ENCODE peak calls at places on chromosome 2, in six cellular contexts. Z, H, V, J, B and M are unnamed samples. For H3K4me1, the result is how much of the 10 kb centered on the place peaks cover.

GRCh38 chr2:205387350-205388045 is 294.8 kb upstream of the NRP2 start:
- DNase-seq in Z (no peak), H (no peak), V (no peak), J (no peak), B (no peak), M (no peak)

GRCh38 chr2:191366199-191366598 is 121.0 kb downstream of the MYO1B start:
- DNase-seq in Z (no peak), H (no peak), V (no peak), J (peak), B (no peak), M (no peak)

GRCh38 chr2:71940695-71941094 is 207.0 kb downstream of the CYP26B1 start:
- DNase-seq in Z (peak), H (no peak), V (no peak), J (no peak), B (no peak), M (no peak)

GRCh38 chr2:25380586-25381360 is 39.0 kb upstream of the DNMT3A start:
- DNase-seq in Z (peak), H (no peak), V (no peak), J (no peak), B (no peak), M (peak)

GRCh38 chr2:46561731-46562450 is 82.5 kb downstream of the TMEM247 start:
- DNase-seq in Z (no peak), H (no peak), V (no peak), J (no peak), B (no peak), M (no peak)

GRCh38 chr2:14941151-14941631 is 308.7 kb downstream of the LRATD1 start:
- DNase-seq in Z (no peak), H (no peak), V (no peak), J (peak), B (no peak), M (peak)

GRCh38 chr2:63856302-63856600 is 14.6 kb downstream of the UGP2 start:
- DNase-seq in Z (no peak), H (no peak), V (no peak), J (no peak), B (no peak), M (no peak)

GRCh38 chr2:68653538-68653982 is 10.2 kb downstream of the PROKR1 start:
- DNase-seq in Z (no peak), H (no peak), V (peak), J (peak), B (peak), M (no peak)

GRCh38 chr2:231709636-231709980 is 1.3 kb downstream of the PTMA start:
- DNase-seq in Z (peak), H (no peak), V (no peak), J (no peak), B (no peak), M (no peak)

GRCh38 chr2:97715951-97716694 is 2.7 kb downstream of the ZAP70 start:
- DNase-seq in Z (no peak), H (no peak), V (no peak), J (no peak), B (no peak), M (no peak)

GRCh38 chr2:237732790-237733349 is 65.7 kb upstream of the RBM44 start:
- DNase-seq in Z (no peak), H (no peak), V (peak), J (no peak), B (peak), M (no peak)
- H3K4me3 ChIP-seq in Z (no peak), H (no peak), V (no peak), J (no peak), B (no peak), M (no peak)

GRCh38 chr2:37326285-37326684 is 1.7 kb upstream of the PRKD3 start:
- DNase-seq in Z (no peak), H (no peak), V (peak), J (peak), B (peak), M (peak)

GRCh38 chr2:37324536-37324785 is 172 bp downstream of the PRKD3 start:
- DNase-seq in Z (no peak), H (peak), V (peak), J (peak), B (peak), M (peak)

GRCh38 chr2:37325625-37326071 is 1.0 kb upstream of the PRKD3 start:
- DNase-seq in Z (no peak), H (no peak), V (no peak), J (no peak), B (no peak), M (peak)

GRCh38 chr2:37323770-37324535 is 680 bp downstream of the PRKD3 start:
- DNase-seq in Z (peak), H (peak), V (peak), J (peak), B (peak), M (peak)

GRCh38 chr2:37324786-37325624 is at the start of gene PRKD3:
- DNase-seq in Z (peak), H (no peak), V (peak), J (peak), B (peak), M (peak)
- H3K23ac ChIP-seq in Z (no peak), H (peak), V (peak), J (peak), B (no peak), M (no peak)

GRCh38 chr2:96533292-96534073 is 3.1 kb upstream of the ARID5A start:
- DNase-seq in Z (no peak), H (no peak), V (peak), J (peak), B (no peak), M (peak)

GRCh38 chr2:96534131-96534530 is 2.4 kb upstream of the ARID5A start:
- DNase-seq in Z (no peak), H (no peak), V (no peak), J (no peak), B (no peak), M (no peak)

GRCh38 chr2:96536445-96537065 is at the start of gene ARID5A:
- DNase-seq in Z (peak), H (peak), V (peak), J (peak), B (peak), M (peak)

GRCh38 chr2:96535331-96535730 is 1.2 kb upstream of the ARID5A start:
- DNase-seq in Z (no peak), H (no peak), V (no peak), J (no peak), B (no peak), M (no peak)

GRCh38 chr2:96534701-96535181 is 1.8 kb upstream of the ARID5A start:
- DNase-seq in Z (no peak), H (no peak), V (no peak), J (no peak), B (no peak), M (no peak)
- H3K4me1 ChIP-seq in Z (under half), H (under half), V (half or more), J (under half), B (under half), M (under half)

GRCh38 chr2:85536479-85536878 is 2.5 kb upstream of the MAT2A start:
- DNase-seq in Z (no peak), H (no peak), V (peak), J (peak), B (no peak), M (no peak)
- H3K4me3 ChIP-seq in Z (no peak), H (no peak), V (peak), J (no peak), B (no peak), M (no peak)

GRCh38 chr2:74009577-74009976 is 24.9 kb downstream of the TET3 start:
- DNase-seq in Z (no peak), H (no peak), V (no peak), J (no peak), B (no peak), M (peak)

GRCh38 chr2:74011246-74011645 is 26.5 kb downstream of the TET3 start:
- DNase-seq in Z (peak), H (no peak), V (no peak), J (no peak), B (no peak), M (peak)

GRCh38 chr2:74010087-74010541 is 25.4 kb downstream of the TET3 start:
- DNase-seq in Z (no peak), H (no peak), V (no peak), J (no peak), B (no peak), M (peak)

GRCh38 chr2:74007120-74007519 is 22.4 kb downstream of the TET3 start:
- DNase-seq in Z (no peak), H (no peak), V (no peak), J (peak), B (no peak), M (no peak)

DNA sequence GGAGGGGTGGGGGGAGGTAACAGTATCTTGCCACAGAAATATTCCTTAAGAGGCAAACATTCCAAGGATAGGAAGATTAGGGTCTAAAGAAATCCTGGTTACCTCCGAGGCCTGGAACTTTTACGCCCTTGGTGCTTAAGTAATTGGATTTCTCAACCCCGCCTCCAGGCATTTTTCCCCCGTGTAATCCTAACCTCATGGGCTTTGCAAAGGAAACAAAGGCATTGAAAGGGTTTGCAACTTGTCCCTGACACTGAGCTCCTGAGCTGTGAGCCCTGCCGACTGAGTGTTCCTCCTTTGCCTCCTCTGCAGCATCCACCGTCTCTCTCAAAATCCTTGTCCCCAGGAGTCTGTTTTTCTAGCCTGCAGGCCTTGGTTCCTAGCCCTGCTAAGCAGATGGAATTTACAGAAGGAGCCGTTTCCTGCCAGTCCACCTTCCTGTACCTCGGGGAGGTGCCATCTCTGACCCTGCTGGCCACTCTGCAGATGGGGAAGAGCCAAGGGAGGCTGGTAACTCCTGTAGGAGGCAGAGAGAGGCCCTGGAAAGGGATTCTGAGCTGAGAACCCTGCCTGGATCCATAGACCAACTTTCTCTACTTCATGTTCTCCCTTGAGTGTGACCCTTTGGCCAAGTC is 24.2 kb downstream of the TET3 start:
- DNase-seq in Z (no peak), H (peak), V (no peak), J (no peak), B (peak), M (peak)
- H3K23ac ChIP-seq in Z (no peak), H (peak), V (no peak), J (no peak), B (no peak), M (peak)

DNA sequence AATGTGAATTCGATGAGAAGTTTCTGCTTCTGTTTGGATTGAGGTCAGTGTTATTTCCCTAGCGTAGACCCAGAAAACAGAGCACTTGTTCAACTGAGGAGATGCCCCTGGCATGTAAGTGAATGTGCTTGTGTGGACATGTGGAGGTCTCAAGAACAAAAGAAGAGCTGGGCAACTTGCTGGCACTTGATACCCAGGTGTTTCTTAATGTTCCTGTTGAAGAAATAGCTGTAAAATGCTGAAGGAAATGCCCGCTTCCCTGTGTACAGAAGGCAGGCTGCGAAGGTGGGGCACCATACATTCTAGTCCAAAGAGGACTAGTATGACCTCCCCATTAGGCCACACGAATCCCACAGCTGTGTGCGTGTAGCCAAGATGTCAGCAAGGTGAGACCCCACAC is 9.8 kb upstream of the LBH start:
- DNase-seq in Z (no peak), H (no peak), V (no peak), J (no peak), B (no peak), M (no peak)
- H3K4me1 ChIP-seq in Z (under half), H (under half), V (under half), J (under half), B (under half), M (half or more)